ENCODE peak calls at places on chromosomes 5 and 9, in ten cellular contexts. B, Z, J, Y, E, O, N, P, S and A are unnamed samples.

GRCh38 chr9:132977626-132978450 is 656 bp upstream of the GFI1B start:
- DNase-seq in Z (peak), B (peak), O (peak), S (no peak), N (peak), J (peak), P (peak), E (peak), Y (peak), A (peak)

GRCh38 chr5:178460598-178461425 is 129.4 kb downstream of the COL23A1 start:
- DNase-seq in P (peak), B (peak), N (no peak), O (peak), E (peak), Y (peak), J (peak), S (peak), Z (peak), A (peak)

GRCh38 chr5:165135551-165135950 is 1630.1 kb downstream of the MAT2B start:
- DNase-seq in Y (no peak), Z (no peak), P (no peak), N (no peak), E (no peak), O (no peak), S (no peak), J (no peak), B (no peak), A (no peak)

GRCh38 chr9:115373000-115373709 is 255.2 kb upstream of the TNC start:
- DNase-seq in N (no peak), S (no peak), P (no peak), Z (peak), Y (no peak), E (peak), B (no peak), O (no peak), J (no peak), A (no peak)

GRCh38 chr9:104232781-104233341 is 138.8 kb downstream of the SMC2 start:
- DNase-seq in P (no peak), Z (peak), E (no peak), N (no peak), J (no peak), B (no peak), Y (no peak), O (no peak), S (no peak), A (no peak)

GRCh38 chr9:80885894-80886293 is 803.5 kb downstream of the TLE1 start:
- DNase-seq in Z (no peak), N (no peak), Y (no peak), B (no peak), J (no peak), P (no peak), E (no peak), S (peak), O (no peak), A (no peak)

GRCh38 chr9:9973062-9973461 is 639.7 kb downstream of the PTPRD start:
- DNase-seq in O (no peak), P (no peak), Z (no peak), Y (no peak), S (no peak), J (no peak), N (no peak), B (no peak), E (no peak), A (no peak)

GRCh38 chr5:126139773-126140172 is 283.4 kb upstream of the GRAMD2B start:
- DNase-seq in B (no peak), O (no peak), J (no peak), S (no peak), E (peak), Z (no peak), Y (no peak), N (no peak), P (no peak), A (no peak)

GRCh38 chr5:69415584-69415958 is 655 bp downstream of the MARVELD2 start:
- DNase-seq in N (peak), P (no peak), J (no peak), E (no peak), O (no peak), Y (peak), Z (no peak), B (no peak), S (no peak), A (no peak)

GRCh38 chr5:75837258-75837841 is 120.1 kb upstream of the POC5 start:
- DNase-seq in N (no peak), Z (no peak), J (no peak), P (no peak), B (no peak), O (no peak), Y (no peak), S (no peak), E (no peak), A (no peak)

GRCh38 chr9:70101265-70101664 is 57.6 kb downstream of the MAMDC2 start:
- DNase-seq in E (peak), B (no peak), O (no peak), Z (peak), J (no peak), Y (no peak), P (no peak), S (no peak), N (no peak), A (no peak)

GRCh38 chr9:19690128-19690527 is 98.7 kb downstream of the SLC24A2 start:
- DNase-seq in B (no peak), N (no peak), P (no peak), S (no peak), E (peak), Z (no peak), J (no peak), O (no peak), Y (no peak), A (no peak)

GRCh38 chr9:15370496-15371464 is 51.9 kb upstream of the SNAPC3 start:
- DNase-seq in Y (no peak), N (no peak), J (no peak), Z (no peak), P (no peak), O (no peak), B (no peak), E (no peak), S (no peak), A (no peak)

GRCh38 chr9:70108181-70108580 is 64.5 kb downstream of the MAMDC2 start:
- DNase-seq in O (no peak), N (no peak), P (no peak), J (no peak), Y (peak), E (no peak), S (no peak), B (no peak), Z (no peak), A (no peak)

GRCh38 chr5:142426129-142426641 is 101.4 kb upstream of the SPRY4 start:
- DNase-seq in P (peak), Y (peak), J (no peak), E (peak), Z (no peak), B (peak), O (no peak), N (no peak), S (no peak), A (peak)

GRCh38 chr9:84054341-84055010 is 73.9 kb downstream of the RMI1 start:
- DNase-seq in B (no peak), N (no peak), S (no peak), Y (no peak), P (no peak), O (no peak), J (no peak), Z (peak), E (no peak), A (no peak)

GRCh38 chr5:2102821-2103776 is 220.4 kb upstream of the IRX4 start:
- DNase-seq in J (no peak), Y (no peak), N (no peak), S (no peak), E (no peak), B (no peak), O (no peak), P (no peak), Z (no peak), A (no peak)

GRCh38 chr9:90936380-90936779 is 134.8 kb downstream of the SYK start:
- DNase-seq in S (no peak), B (no peak), N (no peak), O (no peak), J (no peak), Y (no peak), E (no peak), P (no peak), Z (no peak), A (no peak)